ENCODE peak calls at places on chromosomes 6 and 20, in nine cellular contexts. R is esophagus squamous epithelium, L is SK-N-DZ, F is B cell, O is renal cortical epithelial cell, Q is cardiac muscle cell, W is WTC11, D is NCI-H1092 treated with DMSO at 0.1 percent for 48 hours, E is HT-29. U is an unnamed sample.
A peak's percentile ranks its signal among the peaks of the same experiment; 100 is the strongest.

GRCh38 chr6:28544211-28544610 is 18.5 kb downstream of the GPX5 start:
- DNase-seq in R (no peak), L (peak; percentile 31), F (no peak), O (no peak), Q (no peak), W (peak; percentile 41), D (no peak), E (no peak), U (peak; percentile 61)

GRCh38 chr20:17568972-17569471 is 853 bp upstream of the DSTN start:
- DNase-seq in R (no peak), L (peak; percentile 73), F (peak; percentile 44), O (peak; percentile 97), Q (peak; percentile 92), W (peak; percentile 54), D (peak; percentile 15), E (peak; percentile 90), U (peak; percentile 87)

GRCh38 chr6:40426341-40427066 is 160.7 kb downstream of the LRFN2 start:
- DNase-seq in R (no peak), L (no peak), F (no peak), O (no peak), Q (no peak), W (no peak), D (no peak), E (no peak), U (no peak)

GRCh38 chr6:4599924-4600323 is 176.3 kb upstream of the CDYL start:
- DNase-seq in R (no peak), L (no peak), F (no peak), O (peak; percentile 72), Q (peak; percentile 43), W (no peak), D (no peak), E (peak; percentile 9), U (no peak)

GRCh38 chr6:27771240-27771639 is 141.0 kb downstream of the OR2B2 start:
- DNase-seq in R (no peak), L (no peak), F (no peak), O (no peak), Q (no peak), W (no peak), D (no peak), E (no peak), U (peak; percentile 63)

GRCh38 chr6:130671119-130672104 is 155.8 kb upstream of the SMLR1 start:
- DNase-seq in R (no peak), L (no peak), F (no peak), O (no peak), Q (no peak), W (no peak), D (no peak), E (no peak), U (no peak)

GRCh38 chr20:34268851-34269668 is 27.8 kb downstream of the ASIP start:
- DNase-seq in R (no peak), L (no peak), F (peak; percentile 65), O (no peak), Q (no peak), W (peak; percentile 63), D (no peak), E (no peak), U (peak; percentile 82)

GRCh38 chr6:44133003-44133931 is 5.9 kb downstream of the TMEM63B start:
- DNase-seq in R (no peak), L (peak; percentile 64), F (no peak), O (peak; percentile 51), Q (peak; percentile 65), W (peak; percentile 50), D (no peak), E (peak; percentile 57), U (peak; percentile 77)

GRCh38 chr6:31742894-31743293 is 3.1 kb downstream of the MSH5 start:
- DNase-seq in R (no peak), L (no peak), F (no peak), O (no peak), Q (no peak), W (no peak), D (no peak), E (no peak), U (no peak)

GRCh38 chr20:58457083-58457680 is 58.0 kb downstream of the APCDD1L start:
- DNase-seq in R (no peak), L (peak; percentile 78), F (no peak), O (no peak), Q (no peak), W (no peak), D (no peak), E (no peak), U (no peak)

GRCh38 chr6:35489995-35490791 is 6.7 kb downstream of the TEAD3 start:
- DNase-seq in R (no peak), L (peak; percentile 82), F (no peak), O (no peak), Q (peak; percentile 95), W (peak; percentile 87), D (no peak), E (no peak), U (peak; percentile 95)

GRCh38 chr6:44016131-44016870 is 111.0 kb downstream of the MRPL14 start:
- DNase-seq in R (no peak), L (peak; percentile 90), F (no peak), O (no peak), Q (no peak), W (no peak), D (no peak), E (no peak), U (peak; percentile 28)

GRCh38 chr6:170081556-170081955 is 209.3 kb downstream of the DLL1 start:
- DNase-seq in R (no peak), L (no peak), F (no peak), O (no peak), Q (no peak), W (no peak), D (no peak), E (no peak), U (no peak)

GRCh38 chr6:43860285-43860684 is 90.3 kb downstream of the VEGFA start:
- DNase-seq in R (no peak), L (no peak), F (no peak), O (no peak), Q (no peak), W (no peak), D (peak; percentile 9), E (no peak), U (no peak)

GRCh38 chr20:62143976-62144825 is 632 bp downstream of the SS18L1 start:
- DNase-seq in R (no peak), L (peak; percentile 56), F (peak; percentile 75), O (no peak), Q (peak; percentile 76), W (peak; percentile 58), D (peak; percentile 8), E (peak; percentile 73), U (peak; percentile 78)

GRCh38 chr6:32183483-32184083 is 470 bp downstream of the AGER start:
- DNase-seq in R (no peak), L (no peak), F (no peak), O (no peak), Q (no peak), W (no peak), D (no peak), E (no peak), U (no peak)

GRCh38 chr6:28747631-28748157 is 176.1 kb downstream of the TRIM27 start:
- DNase-seq in R (no peak), L (peak; percentile 22), F (no peak), O (peak; percentile 23), Q (peak; percentile 53), W (peak; percentile 77), D (peak; percentile 1), E (peak; percentile 72), U (peak; percentile 94)

GRCh38 chr6:156189714-156190113 is 587.5 kb upstream of the ARID1B start:
- DNase-seq in R (no peak), L (no peak), F (no peak), O (no peak), Q (no peak), W (no peak), D (no peak), E (no peak), U (no peak)